ENCODE peak calls at places on chromosomes 16 and 17, in six cellular contexts. F is mesenchymal stem cell, S is MM.1S, I is IMR-90, J is HCT116, X is endothelial cell of umbilical vein. N is an unnamed sample.

GRCh38 chr17:12485361-12485911 is 180.3 kb upstream of the MYOCD start:
- DNase-seq in I (peak; percentile 20), F (peak; percentile 37), J (no peak), S (no peak), X (no peak), N (no peak)

GRCh38 chr17:42660692-42661345 is 1.7 kb downstream of the TUBG2 start:
- DNase-seq in J (no peak), F (peak; percentile 86), I (peak; percentile 72), X (peak; percentile 63), S (no peak), N (no peak)

GRCh38 chr17:65362826-65363225 is 198.6 kb downstream of the AXIN2 start:
- DNase-seq in S (no peak), X (no peak), I (peak; percentile 17), J (no peak), F (no peak), N (no peak)

GRCh38 chr17:45338023-45338781 is 21.4 kb upstream of the MAP3K14 start:
- DNase-seq in X (peak; percentile 87), S (no peak), J (no peak), F (no peak), I (no peak), N (no peak)

GRCh38 chr17:48816774-48817590 is at the start of gene TTLL6:
- DNase-seq in X (peak; percentile 85), S (peak; percentile 89), F (peak; percentile 88), J (peak; percentile 89), I (peak; percentile 56), N (no peak)

GRCh38 chr17:4536742-4537411 is 18.3 kb downstream of the MYBBP1A start:
- DNase-seq in J (no peak), F (peak; percentile 47), S (no peak), X (peak; percentile 43), I (peak; percentile 7), N (no peak)

GRCh38 chr17:59746849-59747445 is 39.5 kb downstream of the VMP1 start:
- DNase-seq in S (peak; percentile 23), J (no peak), I (peak; percentile 71), F (peak; percentile 68), X (peak; percentile 68), N (peak; percentile 71)

GRCh38 chr17:32998893-32999240 is 7.2 kb downstream of the SPACA3 start:
- DNase-seq in X (no peak), S (no peak), I (peak; percentile 60), J (peak; percentile 27), F (peak; percentile 74), N (no peak)

GRCh38 chr16:89150090-89150835 is 21.3 kb upstream of the CDH15 start:
- DNase-seq in X (no peak), F (no peak), I (no peak), J (no peak), S (no peak), N (no peak)

GRCh38 chr17:45314761-45315549 is 1.9 kb downstream of the MAP3K14 start:
- DNase-seq in F (no peak), I (peak; percentile 46), X (peak; percentile 50), J (no peak), S (peak; percentile 30), N (peak; percentile 83)

GRCh38 chr17:29837531-29837930 is 92.5 kb downstream of the SSH2 start:
- DNase-seq in S (no peak), I (no peak), J (no peak), F (no peak), X (no peak), N (no peak)

GRCh38 chr17:46154151-46154816 is 38.9 kb downstream of the KANSL1 start:
- DNase-seq in J (no peak), I (peak; percentile 38), S (no peak), F (peak; percentile 57), X (peak; percentile 78), N (no peak)

GRCh38 chr17:80477647-80478478 is 1.5 kb upstream of the NPTX1 start:
- DNase-seq in I (peak; percentile 59), F (peak; percentile 59), S (no peak), X (peak; percentile 21), J (no peak), N (no peak)

GRCh38 chr17:72580321-72581127 is 459.7 kb downstream of the SOX9 start:
- DNase-seq in J (no peak), X (no peak), S (no peak), F (no peak), I (no peak), N (no peak)

GRCh38 chr17:41140360-41141132 is at the start of gene KRTAP4-6:
- DNase-seq in S (no peak), J (no peak), X (no peak), I (peak; percentile 86), F (peak; percentile 9), N (no peak)

GRCh38 chr16:73301984-73302383 is 254.1 kb upstream of the ZFHX3 start:
- DNase-seq in I (no peak), X (no peak), F (no peak), S (no peak), J (no peak), N (no peak)

GRCh38 chr16:85649978-85650863 is 37.1 kb downstream of the GSE1 start:
- DNase-seq in S (no peak), X (no peak), I (no peak), F (no peak), J (no peak), N (no peak)

GRCh38 chr16:65548470-65548869 is 426.6 kb upstream of the CDH11 start:
- DNase-seq in F (no peak), X (no peak), I (peak; percentile 13), J (no peak), S (no peak), N (no peak)

GRCh38 chr17:57929392-57929791 is 25.8 kb downstream of the CUEDC1 start:
- DNase-seq in F (no peak), I (no peak), J (no peak), X (no peak), S (no peak), N (no peak)

GRCh38 chr16:10646581-10647263 is 48.0 kb downstream of the TEKT5 start:
- DNase-seq in I (no peak), J (no peak), S (no peak), X (no peak), F (no peak), N (no peak)

GRCh38 chr16:49548571-49548970 is 175.0 kb downstream of the C16orf78 start:
- DNase-seq in S (no peak), I (no peak), F (no peak), X (no peak), J (no peak), N (no peak)

GRCh38 chr16:69307856-69308255 is 3.3 kb upstream of the VPS4A start:
- DNase-seq in I (no peak), J (no peak), S (no peak), X (no peak), F (no peak), N (no peak)

GRCh38 chr17:67401598-67402504 is 24.8 kb downstream of the PITPNC1 start:
- DNase-seq in J (no peak), F (no peak), X (no peak), I (no peak), S (no peak), N (no peak)

GRCh38 chr17:6574689-6575595 is 18.6 kb upstream of the PITPNM3 start:
- DNase-seq in X (peak; percentile 69), S (no peak), I (peak; percentile 73), J (no peak), F (peak; percentile 36), N (no peak)

GRCh38 chr17:19383681-19384470 is 3.1 kb downstream of the MFAP4 start:
- DNase-seq in F (no peak), X (no peak), S (no peak), J (no peak), I (peak; percentile 37), N (no peak)

GRCh38 chr17:74386397-74386796 is 19.1 kb downstream of the GPR142 start:
- DNase-seq in J (no peak), S (no peak), X (no peak), F (no peak), I (no peak), N (no peak)

GRCh38 chr17:47884427-47884740 is 11.7 kb upstream of the SP2 start:
- DNase-seq in F (no peak), J (no peak), X (no peak), S (no peak), I (no peak), N (no peak)

GRCh38 chr16:17225551-17225950 is 245.2 kb downstream of the XYLT1 start:
- DNase-seq in S (no peak), J (no peak), F (no peak), X (no peak), I (peak; percentile 13), N (no peak)

GRCh38 chr16:17222756-17223411 is 247.9 kb downstream of the XYLT1 start:
- DNase-seq in S (no peak), X (no peak), I (no peak), J (no peak), F (no peak), N (no peak)

GRCh38 chr16:17224859-17225258 is 245.9 kb downstream of the XYLT1 start:
- DNase-seq in I (peak; percentile 82), F (no peak), S (no peak), J (no peak), X (no peak), N (peak; percentile 46)

GRCh38 chr16:17223576-17223975 is 247.2 kb downstream of the XYLT1 start:
- DNase-seq in X (no peak), F (no peak), S (no peak), J (no peak), I (no peak), N (peak; percentile 56)

GRCh38 chr16:17224350-17224749 is 246.4 kb downstream of the XYLT1 start:
- DNase-seq in F (no peak), X (no peak), S (no peak), I (no peak), J (no peak), N (no peak)
- H3K9ac ChIP-seq in F (no peak overlapping the region), X (no peak overlapping the region), S (no peak overlapping the region), I (no peak overlapping the region), J (no peak overlapping the region), N (no peak overlapping the region)

GRCh38 chr17:69417545-69418483 is 3.3 kb downstream of the MAP2K6 start:
- DNase-seq in S (no peak), J (no peak), F (no peak), I (no peak), X (peak; percentile 62), N (peak; percentile 94)
- H2AFZ ChIP-seq in S (no peak overlapping the region), J (no peak overlapping the region), F (no peak overlapping the region), I (no peak overlapping the region), X (peak overlapping the region; percentile 61), N (no peak overlapping the region)

GRCh38 chr17:50059759-50060273 is 3.9 kb downstream of the ITGA3 start:
- DNase-seq in F (peak; percentile 77), I (peak; percentile 61), J (no peak), S (no peak), X (peak; percentile 72), N (no peak)

GRCh38 chr17:50059256-50059655 is 3.3 kb downstream of the ITGA3 start:
- DNase-seq in S (no peak), I (no peak), J (no peak), X (no peak), F (peak; percentile 31), N (no peak)

GRCh38 chr17:50063516-50064252 is 7.8 kb downstream of the ITGA3 start:
- DNase-seq in F (peak; percentile 40), S (no peak), X (no peak), J (no peak), I (peak; percentile 52), N (no peak)

GRCh38 chr17:50062323-50063243 is 6.7 kb downstream of the ITGA3 start:
- DNase-seq in X (no peak), J (peak; percentile 91), I (peak; percentile 73), F (peak; percentile 78), S (no peak), N (no peak)

GRCh38 chr17:50060951-50061712 is 5.2 kb downstream of the ITGA3 start:
- DNase-seq in J (no peak), S (no peak), F (peak; percentile 61), X (no peak), I (peak; percentile 75), N (no peak)
- H3K4me3 ChIP-seq in J (peak overlapping the region; percentile 38), S (no peak overlapping the region), F (no peak overlapping the region), X (no peak overlapping the region), I (no peak overlapping the region), N (no peak overlapping the region)

GRCh38 chr16:684067-684794 is at the start of gene JMJD8:
- DNase-seq in X (peak; percentile 87), S (peak; percentile 90), I (peak; percentile 92), F (peak; percentile 95), J (peak; percentile 89), N (peak; percentile 96)
- H3K9ac ChIP-seq in X (no peak within 1 kb of the TSS), S (peak within 1 kb of the TSS; percentile 32), I (peak within 1 kb of the TSS; percentile 72), F (peak within 1 kb of the TSS; percentile 84), J (peak within 1 kb of the TSS; percentile 92), N (peak within 1 kb of the TSS; percentile 77)

N was measured in Karpas-422.